ENCODE peak calls at places on chromosomes 6 and 20, in six cellular contexts. X is gastrocnemius medialis, K is uterus, H is H1, T is IMR-90, Z is K562. Y is an unnamed sample.

GRCh38 chr6:56706981-56707726 is 64.5 kb upstream of the DST start:
- DNase-seq in T (no peak), H (no peak), X (no peak), Z (no peak), K (no peak), Y (no peak)

GRCh38 chr6:134106702-134107101 is 54.3 kb upstream of the SLC2A12 start:
- DNase-seq in H (no peak), T (peak; percentile 39), Z (no peak), K (no peak), X (no peak), Y (no peak)

GRCh38 chr6:72084992-72085569 is 198.7 kb downstream of the RIMS1 start:
- DNase-seq in H (no peak), Z (no peak), T (peak; percentile 18), K (no peak), X (no peak), Y (no peak)

GRCh38 chr6:23983691-23984090 is 142.3 kb upstream of the NRSN1 start:
- DNase-seq in Z (no peak), X (no peak), K (no peak), H (no peak), T (no peak), Y (no peak)

GRCh38 chr6:903746-904145 is 210.8 kb upstream of the EXOC2 start:
- DNase-seq in Z (no peak), H (no peak), X (no peak), K (no peak), T (peak; percentile 36), Y (no peak)

GRCh38 chr20:62759981-62760431 is 36.3 kb upstream of the MRGBP start:
- DNase-seq in T (no peak), K (no peak), Z (no peak), X (no peak), H (no peak), Y (no peak)

GRCh38 chr6:167565884-167566491 is 241.1 kb downstream of the TTLL2 start:
- DNase-seq in T (no peak), H (no peak), Z (peak; percentile 34), K (no peak), X (peak; percentile 38), Y (peak; percentile 93)

GRCh38 chr20:38247166-38247509 is 13.4 kb downstream of the KIAA1755 start:
- DNase-seq in T (no peak), H (no peak), K (no peak), X (no peak), Z (no peak), Y (no peak)

GRCh38 chr6:159969921-159970320 is 1.0 kb downstream of the IGF2R start:
- DNase-seq in K (peak; percentile 46), T (peak; percentile 84), H (no peak), Z (peak; percentile 82), X (peak; percentile 67), Y (peak; percentile 90)

GRCh38 chr20:15061955-15062354 is 724.5 kb upstream of the FLRT3 start:
- DNase-seq in K (no peak), X (no peak), Z (no peak), T (no peak), H (no peak), Y (peak; percentile 22)

GRCh38 chr20:15060265-15061060 is 723.1 kb upstream of the FLRT3 start:
- DNase-seq in T (no peak), X (no peak), K (no peak), Z (no peak), H (no peak), Y (no peak)

GRCh38 chr20:15056231-15056630 is 718.8 kb upstream of the FLRT3 start:
- DNase-seq in K (no peak), Z (no peak), X (no peak), T (no peak), H (no peak), Y (no peak)

GRCh38 chr20:15061061-15061430 is 723.6 kb upstream of the FLRT3 start:
- DNase-seq in K (no peak), T (no peak), Z (no peak), H (no peak), X (no peak), Y (no peak)

GRCh38 chr20:15058836-15059235 is 721.4 kb upstream of the FLRT3 start:
- DNase-seq in X (no peak), H (no peak), Z (no peak), T (no peak), K (no peak), Y (no peak)
- TF ChIP-seq POLR2A in X (no peak), H (no peak), Z (no peak), T (no peak), K (no peak), Y (no peak)

GRCh38 chr6:21987501-21987957 is 309.3 kb downstream of the PRL start:
- DNase-seq in K (peak; percentile 80), T (peak; percentile 97), Z (peak; percentile 77), X (peak; percentile 58), H (no peak), Y (peak; percentile 85)

GRCh38 chr6:21984551-21984950 is 312.3 kb downstream of the PRL start:
- DNase-seq in K (no peak), Z (no peak), T (no peak), X (no peak), H (no peak), Y (no peak)

GRCh38 chr6:21984135-21984534 is 312.7 kb downstream of the PRL start:
- DNase-seq in T (no peak), Z (no peak), X (no peak), H (no peak), K (no peak), Y (no peak)

GRCh38 chr6:21986703-21987102 is 310.1 kb downstream of the PRL start:
- DNase-seq in X (no peak), Z (no peak), H (no peak), K (no peak), T (no peak), Y (peak; percentile 17)

GRCh38 chr6:21985904-21986303 is 310.9 kb downstream of the PRL start:
- DNase-seq in H (no peak), T (no peak), X (no peak), K (no peak), Z (no peak), Y (no peak)
- H3K36me3 ChIP-seq in H (no peaks in the 10 kb centered on the region), T (no peaks in the 10 kb centered on the region), X (no peaks in the 10 kb centered on the region), K (no peaks in the 10 kb centered on the region), Z (no peaks in the 10 kb centered on the region), Y (no peaks in the 10 kb centered on the region)

DNA sequence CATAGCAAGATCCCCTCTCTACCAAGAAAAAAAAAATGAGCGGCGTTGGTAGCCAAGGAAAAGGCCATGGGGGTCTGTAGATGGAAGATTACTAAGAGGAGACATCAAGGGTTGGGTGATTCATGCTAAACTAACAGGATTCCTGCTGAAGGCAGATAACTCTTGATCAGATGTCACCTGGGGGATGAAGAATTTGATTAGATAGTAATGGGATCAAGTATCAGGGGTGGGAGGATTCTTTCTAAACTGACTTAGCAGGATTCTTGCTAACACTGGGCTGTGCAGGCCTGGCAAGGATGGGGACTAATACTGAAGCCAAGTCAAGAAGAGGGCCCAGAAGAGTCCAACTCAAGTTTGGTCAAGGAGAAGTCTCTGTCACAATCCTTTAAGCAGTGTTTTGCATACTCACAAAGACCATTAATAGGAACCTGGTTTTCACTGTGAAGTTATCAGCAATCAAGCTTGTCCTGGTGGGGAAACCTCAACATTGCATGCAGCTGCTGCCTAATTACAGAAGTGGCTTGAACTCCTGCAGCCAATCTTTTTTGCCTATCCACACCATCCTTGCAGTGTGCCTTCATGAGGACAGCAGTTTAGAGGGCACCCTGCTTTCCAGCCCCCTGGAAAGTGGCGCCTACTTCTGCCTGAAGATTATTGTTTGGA is 61.3 kb downstream of the ANKRD6 start:
- DNase-seq in Z (peak; percentile 10), X (no peak), H (no peak), K (no peak), T (no peak), Y (no peak)
- TF ChIP-seq CTCF in Z (no peak), X (no peak), H (no peak), K (no peak), T (no peak), Y (no peak)

GRCh38 chr20:47501483-47502270 is at the start of gene NCOA3:
- DNase-seq in Z (peak; percentile 98), K (peak; percentile 90), H (peak; percentile 97), T (peak; percentile 92), X (peak; percentile 90), Y (peak; percentile 98)
- TF ChIP-seq POLR2A in Z (peak; percentile 96), K (peak; percentile 80), H (peak; percentile 96), T (peak; percentile 96), X (peak; percentile 96), Y (peak; percentile 15)

DNA sequence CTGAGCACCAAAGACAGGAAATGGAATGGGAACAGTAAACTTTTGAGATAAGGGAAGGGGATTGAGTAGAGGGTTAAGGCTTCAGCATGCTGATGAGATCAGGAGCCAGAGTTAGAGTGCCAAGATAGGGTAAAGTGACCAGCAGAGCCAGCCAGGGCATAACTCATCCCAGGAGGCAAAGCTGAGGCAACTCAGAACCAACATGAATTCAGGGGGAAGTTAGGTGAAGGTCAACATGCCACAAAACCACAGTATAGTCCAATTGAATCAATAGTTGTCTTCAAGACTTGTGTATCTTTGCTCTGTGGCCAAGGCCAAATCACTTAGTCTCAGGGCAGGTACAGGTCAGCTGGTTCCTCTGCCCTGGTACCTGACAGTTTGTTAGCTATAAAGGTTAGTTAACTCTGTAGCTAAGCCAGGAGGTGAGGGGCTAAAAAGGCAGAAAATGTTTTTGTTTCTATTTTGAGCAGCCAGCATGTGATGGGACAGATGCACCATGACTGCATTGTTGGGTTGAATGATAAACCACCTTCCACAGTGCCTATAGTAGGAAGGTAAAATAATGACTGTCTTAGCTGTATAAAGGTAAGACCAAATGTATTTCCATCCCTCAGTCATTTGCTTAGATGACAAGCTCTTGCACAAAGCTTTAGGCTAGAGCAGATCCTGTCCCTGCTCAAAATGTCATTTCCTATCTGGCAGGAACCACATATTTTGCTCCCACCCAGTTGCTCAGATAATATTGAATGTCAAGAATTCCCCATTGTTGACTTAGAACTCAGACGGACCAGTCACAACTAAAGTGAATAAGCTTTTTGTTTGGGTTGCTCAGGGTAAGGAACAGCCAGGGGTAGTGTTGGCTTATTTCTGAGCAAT is 15.8 kb downstream of the RNF8 start:
- DNase-seq in X (no peak), Z (no peak), K (no peak), H (no peak), T (peak; percentile 39), Y (no peak)
- H3K36me3 ChIP-seq in X (no peaks in the 10 kb centered on the region), Z (peaks cover 75% of the 10 kb centered on the region), K (no peaks in the 10 kb centered on the region), H (peaks cover 4% of the 10 kb centered on the region), T (peaks cover 20% of the 10 kb centered on the region), Y (no peaks in the 10 kb centered on the region)

GRCh38 chr6:93423542-93423941 is 4.2 kb upstream of the EPHA7 start:
- DNase-seq in T (no peak), Z (no peak), K (peak; percentile 13), H (peak; percentile 58), X (no peak), Y (peak; percentile 68)
- TF ChIP-seq CTCF in T (peak; percentile 22), Z (no peak), K (no peak), H (peak; percentile 45), X (no peak), Y (peak; percentile 21)

DNA sequence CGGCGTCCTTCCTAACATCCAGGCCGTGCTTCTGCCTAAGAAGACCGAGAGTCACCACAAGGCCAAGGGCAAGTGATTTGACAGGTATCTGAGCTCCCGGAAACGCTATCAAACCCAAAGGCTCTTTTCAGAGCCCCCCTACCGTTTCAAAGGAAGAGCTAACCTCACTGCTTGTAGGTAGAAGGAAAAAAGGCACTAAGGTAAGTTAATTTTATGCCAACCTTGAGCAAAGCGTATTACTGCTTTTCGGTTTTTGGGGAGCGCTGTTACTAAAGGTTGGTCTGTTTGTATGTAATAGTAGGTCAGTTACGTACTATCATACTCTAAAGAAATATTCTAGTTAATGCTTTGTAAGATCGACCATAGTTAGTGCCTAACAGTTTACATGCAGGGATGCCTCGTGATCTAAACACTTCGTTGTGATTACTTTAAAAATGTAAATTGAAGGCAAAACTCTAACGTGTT is 37.4 kb downstream of the HFE start:
- DNase-seq in H (no peak), X (no peak), K (no peak), T (no peak), Z (no peak), Y (no peak)
- TF ChIP-seq POLR2A in H (no peak), X (no peak), K (no peak), T (no peak), Z (no peak), Y (no peak)

Y was measured in testis.